ENCODE peak calls at places on chromosome 15, in six cellular contexts. S is stimulated activated CD4-positive, alpha-beta T cell treated with anti-CD3 and anti-CD28 coated beads, Interleukin-12 subunit alpha, Interleukin-12 subunit beta, amount 100 ng/mL, for 24 hours; T is H7; C is EH; I is glutamatergic neuron; V is iPS-NIHi11. Q is an unnamed sample.

GRCh38 chr15:65072027-65072426 is 4.2 kb upstream of the RASL12 start:
- DNase-seq in S (no peak), T (no peak), C (peak; percentile 70), I (no peak), V (no peak), Q (no peak)

GRCh38 chr15:88426304-88426703 is 40.9 kb downstream of the MRPL46 start:
- DNase-seq in S (no peak), T (no peak), C (no peak), I (no peak), V (no peak), Q (no peak)

GRCh38 chr15:59892995-59893394 is 111.1 kb upstream of the FOXB1 start:
- DNase-seq in S (no peak), T (peak; percentile 36), C (peak; percentile 28), I (no peak), V (peak; percentile 69), Q (peak; percentile 38)

GRCh38 chr15:67531379-67532059 is 10.6 kb downstream of the C15orf61 start:
- DNase-seq in S (no peak), T (no peak), C (peak; percentile 89), I (no peak), V (no peak), Q (no peak)

GRCh38 chr15:82158811-82159210 is 103.7 kb downstream of the EFL1 start:
- DNase-seq in S (no peak), T (no peak), C (no peak), I (no peak), V (no peak), Q (no peak)

GRCh38 chr15:66841953-66842681 is 140.1 kb downstream of the SMAD6 start:
- DNase-seq in S (no peak), T (peak; percentile 89), C (peak; percentile 97), I (peak; percentile 59), V (peak; percentile 77), Q (peak; percentile 70)

GRCh38 chr15:77144492-77145070 is 73.7 kb upstream of the TSPAN3 start:
- DNase-seq in S (no peak), T (no peak), C (peak; percentile 98), I (no peak), V (no peak), Q (no peak)

GRCh38 chr15:48681274-48681840 is 35.8 kb upstream of the FBN1 start:
- DNase-seq in S (no peak), T (no peak), C (peak; percentile 78), I (no peak), V (no peak), Q (no peak)

GRCh38 chr15:76196286-76196948 is 114.9 kb downstream of the ETFA start:
- DNase-seq in S (no peak), T (peak; percentile 76), C (peak; percentile 93), I (no peak), V (peak; percentile 61), Q (no peak)

GRCh38 chr15:35206060-35206675 is 121.1 kb upstream of the NANOGP8 start:
- DNase-seq in S (no peak), T (peak; percentile 23), C (peak; percentile 34), I (no peak), V (peak; percentile 42), Q (peak; percentile 6)

GRCh38 chr15:41655716-41656115 is 4.5 kb upstream of the MGA start:
- DNase-seq in S (no peak), T (no peak), C (peak; percentile 74), I (no peak), V (no peak), Q (no peak)

GRCh38 chr15:70150405-70150747 is 52.7 kb upstream of the TLE3 start:
- DNase-seq in S (no peak), T (no peak), C (no peak), I (no peak), V (no peak), Q (no peak)

GRCh38 chr15:61169904-61170695 is 59.0 kb downstream of the RORA start:
- DNase-seq in S (no peak), T (no peak), C (no peak), I (no peak), V (no peak), Q (no peak)

GRCh38 chr15:35293353-35294130 is 208.4 kb upstream of the NANOGP8 start:
- DNase-seq in S (no peak), T (peak; percentile 30), C (peak; percentile 89), I (no peak), V (peak; percentile 38), Q (no peak)

GRCh38 chr15:92226020-92226612 is 167.6 kb upstream of the ST8SIA2 start:
- DNase-seq in S (no peak), T (peak; percentile 44), C (peak; percentile 7), I (no peak), V (peak; percentile 42), Q (peak; percentile 25)

GRCh38 chr15:40151499-40151898 is 9.4 kb upstream of the BUB1B start:
- DNase-seq in S (no peak), T (no peak), C (no peak), I (no peak), V (no peak), Q (no peak)

GRCh38 chr15:90106522-90107117 is 4.4 kb upstream of the IDH2 start:
- DNase-seq in S (no peak), T (peak; percentile 65), C (peak; percentile 78), I (no peak), V (peak; percentile 64), Q (no peak)

GRCh38 chr15:97904196-97904572 is 56.3 kb upstream of the ARRDC4 start:
- DNase-seq in S (peak; percentile 11), T (peak; percentile 87), C (peak; percentile 84), I (peak; percentile 86), V (peak; percentile 87), Q (peak; percentile 88)

GRCh38 chr15:29100486-29101000 is 169.1 kb downstream of the NSMCE3 start:
- DNase-seq in S (no peak), T (peak; percentile 45), C (no peak), I (peak; percentile 2), V (no peak), Q (no peak)

GRCh38 chr15:27826902-27827321 is 272.2 kb downstream of the OCA2 start:
- DNase-seq in S (no peak), T (no peak), C (no peak), I (no peak), V (no peak), Q (no peak)

GRCh38 chr15:55907797-55908196 is 85.6 kb downstream of the NEDD4 start:
- DNase-seq in S (no peak), T (no peak), C (peak; percentile 99), I (no peak), V (no peak), Q (no peak)

GRCh38 chr15:96494530-96494929 is 164.0 kb downstream of the NR2F2 start:
- DNase-seq in S (no peak), T (no peak), C (no peak), I (no peak), V (no peak), Q (no peak)

GRCh38 chr15:52786436-52787122 is 3.6 kb downstream of the ONECUT1 start:
- DNase-seq in S (no peak), T (peak; percentile 82), C (no peak), I (peak; percentile 65), V (peak; percentile 38), Q (no peak)

GRCh38 chr15:66566963-66567531 is 1.2 kb upstream of the LCTL start:
- DNase-seq in S (peak; percentile 33), T (peak; percentile 91), C (peak; percentile 67), I (peak; percentile 75), V (peak; percentile 88), Q (peak; percentile 76)

GRCh38 chr15:101145362-101145761 is 106.5 kb downstream of the CHSY1 start:
- DNase-seq in S (no peak), T (no peak), C (peak; percentile 41), I (no peak), V (no peak), Q (no peak)

GRCh38 chr15:92832992-92833438 is 67.1 kb upstream of the CHD2 start:
- DNase-seq in S (no peak), T (no peak), C (peak; percentile 73), I (no peak), V (no peak), Q (no peak)

GRCh38 chr15:93152264-93152884 is 63.4 kb upstream of the RGMA start:
- DNase-seq in S (no peak), T (no peak), C (no peak), I (no peak), V (no peak), Q (no peak)

GRCh38 chr15:81133782-81134461 is at the start of gene CFAP161:
- DNase-seq in S (peak; percentile 40), T (peak; percentile 95), C (peak; percentile 70), I (peak; percentile 95), V (peak; percentile 98), Q (peak; percentile 85)

GRCh38 chr15:78740904-78741274 is 70.4 kb downstream of the ADAMTS7 start:
- DNase-seq in S (no peak), T (peak; percentile 18), C (no peak), I (no peak), V (no peak), Q (no peak)

GRCh38 chr15:61112231-61112630 is 116.9 kb downstream of the RORA start:
- DNase-seq in S (no peak), T (peak; percentile 44), C (no peak), I (peak; percentile 56), V (peak; percentile 49), Q (peak; percentile 46)

GRCh38 chr15:67117356-67117755 is 52.0 kb downstream of the SMAD3 start:
- DNase-seq in S (no peak), T (no peak), C (peak; percentile 82), I (no peak), V (no peak), Q (no peak)

GRCh38 chr15:25177955-25178801 is 223.4 kb downstream of the SNRPN start:
- DNase-seq in S (no peak), T (peak; percentile 27), C (no peak), I (peak; percentile 8), V (peak; percentile 1), Q (no peak)

GRCh38 chr15:48719668-48720067 is 74.2 kb upstream of the FBN1 start:
- DNase-seq in S (no peak), T (no peak), C (no peak), I (no peak), V (no peak), Q (no peak)

GRCh38 chr15:78507831-78508160 is 419 bp downstream of the HYKK start:
- DNase-seq in S (no peak), T (no peak), C (no peak), I (no peak), V (peak; percentile 76), Q (no peak)

GRCh38 chr15:74396445-74397238 is 29.2 kb upstream of the CYP11A1 start:
- DNase-seq in S (peak; percentile 54), T (no peak), C (peak; percentile 69), I (no peak), V (no peak), Q (no peak)

Q was measured in endothelial cell.